ENCODE peak calls at places on chromosomes 4 and X, in four cellular contexts. L is brain pericyte, T is non-pigmented ciliary epithelial cell, Q is occipital lobe. U is an unnamed sample.

GRCh38 chrX:132615396-132616131 is 126.7 kb upstream of the MBNL3 start:
- DNase-seq in L (no peak), Q (no peak), T (peak; percentile 4), U (peak; percentile 1)

GRCh38 chr4:56906534-56906933 is 1.2 kb upstream of the REST start:
- DNase-seq in T (no peak), L (no peak), Q (no peak), U (no peak)

GRCh38 chrX:110021180-110022022 is 18.5 kb downstream of the TMEM164 start:
- DNase-seq in L (no peak), Q (no peak), T (peak; percentile 44), U (no peak)

GRCh38 chrX:153674219-153674851 is 722 bp upstream of the PNCK start:
- DNase-seq in Q (no peak), L (no peak), T (no peak), U (no peak)

GRCh38 chr4:2290488-2290887 is 28.6 kb upstream of the MXD4 start:
- DNase-seq in T (no peak), Q (no peak), L (no peak), U (no peak)

GRCh38 chrX:49880668-49881067 is 1.4 kb downstream of the USP27X start:
- DNase-seq in Q (no peak), T (no peak), L (no peak), U (no peak)

GRCh38 chr4:118279328-118279727 is 73.5 kb downstream of the PRSS12 start:
- DNase-seq in L (no peak), Q (no peak), T (no peak), U (no peak)

GRCh38 chr4:186881521-186882220 is 158.0 kb upstream of the FAT1 start:
- DNase-seq in T (peak; percentile 47), L (no peak), Q (no peak), U (no peak)

GRCh38 chr4:73520821-73521220 is 39.3 kb downstream of the AFM start:
- DNase-seq in L (peak; percentile 41), T (peak; percentile 71), Q (no peak), U (no peak)

GRCh38 chr4:88382621-88383020 is 4.0 kb downstream of the HERC6 start:
- DNase-seq in T (no peak), Q (no peak), L (no peak), U (no peak)

GRCh38 chr4:15451181-15451865 is 18.4 kb upstream of the CC2D2A start:
- DNase-seq in L (no peak), T (no peak), Q (no peak), U (no peak)

GRCh38 chrX:98141466-98141865 is 1257.8 kb downstream of the RPA4 start:
- DNase-seq in Q (no peak), T (no peak), L (no peak), U (no peak)

GRCh38 chrX:153818571-153819397 is 11.6 kb downstream of the PDZD4 start:
- DNase-seq in Q (no peak), T (no peak), L (no peak), U (no peak)

U was measured in nucleus accumbens.